ENCODE peak calls at places on chromosome 9, in nine cellular contexts. L is posterior cingulate gyrus, Z is lower leg skin, F is KG1, A is tibial artery, B is nucleus accumbens, G is kidney tubule cell, I is DMS153, C is GM12865. O is an unnamed sample.

GRCh38 chr9:5186416-5187169 is 1.2 kb upstream of the INSL6 start:
- DNase-seq in B (no peak), A (no peak), C (peak; percentile 59), G (peak; percentile 74), Z (no peak), L (no peak), F (no peak), I (peak; percentile 58), O (peak; percentile 52)

GRCh38 chr9:2170737-2171136 is 155.6 kb downstream of the SMARCA2 start:
- DNase-seq in Z (no peak), A (no peak), G (no peak), F (no peak), C (no peak), I (no peak), B (no peak), L (no peak), O (no peak)

GRCh38 chr9:38142201-38142600 is 73.2 kb upstream of the SHB start:
- DNase-seq in F (no peak), Z (no peak), I (no peak), L (no peak), G (peak; percentile 83), C (no peak), A (no peak), B (no peak), O (no peak)

GRCh38 chr9:71286146-71286545 is 164.7 kb upstream of the TRPM3 start:
- DNase-seq in B (no peak), C (no peak), I (no peak), G (no peak), F (no peak), A (no peak), Z (no peak), L (no peak), O (no peak)

GRCh38 chr9:133115604-133116345 is 5.3 kb downstream of the RALGDS start:
- DNase-seq in A (no peak), B (no peak), G (no peak), Z (peak; percentile 88), C (peak; percentile 94), F (no peak), L (peak; percentile 82), I (no peak), O (no peak)

GRCh38 chr9:131500939-131501541 is 1.7 kb upstream of the POMT1 start:
- DNase-seq in B (no peak), L (no peak), A (no peak), Z (no peak), F (no peak), I (no peak), G (peak; percentile 75), C (no peak), O (peak; percentile 20)

GRCh38 chr9:122116448-122117173 is 23.5 kb upstream of the TTLL11 start:
- DNase-seq in A (no peak), L (no peak), F (no peak), Z (no peak), G (no peak), B (no peak), C (no peak), I (no peak), O (no peak)

GRCh38 chr9:97982191-97982718 is 886 bp upstream of the ANP32B start:
- DNase-seq in C (no peak), B (no peak), Z (no peak), A (no peak), F (no peak), G (no peak), I (no peak), L (no peak), O (no peak)

GRCh38 chr9:98523231-98523901 is 185.4 kb downstream of the GABBR2 start:
- DNase-seq in F (no peak), Z (no peak), A (no peak), I (no peak), L (no peak), G (peak; percentile 37), C (no peak), B (no peak), O (no peak)

GRCh38 chr9:124839612-124840299 is 13.5 kb upstream of the WDR38 start:
- DNase-seq in G (peak; percentile 15), L (no peak), C (no peak), I (peak; percentile 27), B (no peak), F (no peak), Z (no peak), A (no peak), O (no peak)

GRCh38 chr9:93654351-93654961 is 78.1 kb downstream of the PHF2 start:
- DNase-seq in F (no peak), C (no peak), I (no peak), G (no peak), Z (peak; percentile 76), B (no peak), A (peak; percentile 62), L (peak; percentile 56), O (no peak)

GRCh38 chr9:105392531-105392930 is 55.3 kb upstream of the FSD1L start:
- DNase-seq in Z (no peak), B (no peak), L (no peak), C (no peak), A (no peak), I (no peak), F (no peak), G (no peak), O (no peak)

GRCh38 chr9:84669293-84670105 is at the start of gene NTRK2:
- DNase-seq in Z (peak; percentile 89), G (peak; percentile 55), F (no peak), C (peak; percentile 28), L (peak; percentile 95), B (peak; percentile 55), I (no peak), A (peak; percentile 73), O (peak; percentile 53)

GRCh38 chr9:124254261-124254682 is 3.5 kb upstream of the NEK6 start:
- DNase-seq in C (peak; percentile 96), F (no peak), A (peak; percentile 40), L (no peak), B (no peak), Z (no peak), G (no peak), I (no peak), O (no peak)

GRCh38 chr9:124794902-124795491 is 18.1 kb downstream of the OLFML2A start:
- DNase-seq in L (no peak), I (peak; percentile 37), F (no peak), A (no peak), C (peak; percentile 12), Z (no peak), B (no peak), G (peak; percentile 23), O (peak; percentile 64)

O was measured in RPMI8226.